ENCODE peak calls at places on chromosome 12, in six cellular contexts. One of them, this sample, is unnamed.

GRCh38 chr12:73361156-73361866 is 1089.1 kb downstream of the TRHDE start:
- DNase-seq in ovary: no peak
- DNase-seq in tibial artery: no peak
- DNase-seq in psoas muscle: no peak
- DNase-seq in endothelial cell of umbilical vein: no peak
- DNase-seq in uterus: no peak
- DNase-seq in this sample: no peak

GRCh38 chr12:1811281-1811947 is 9.0 kb upstream of the LRTM2 start:
- DNase-seq in ovary: no peak
- DNase-seq in tibial artery: no peak
- DNase-seq in psoas muscle: no peak
- DNase-seq in endothelial cell of umbilical vein: peak; percentile 57
- DNase-seq in uterus: no peak
- DNase-seq in this sample: no peak

GRCh38 chr12:62435337-62436163 is 31.1 kb upstream of the MON2 start:
- DNase-seq in ovary: peak; percentile 19
- DNase-seq in tibial artery: peak; percentile 78
- DNase-seq in psoas muscle: peak; percentile 27
- DNase-seq in endothelial cell of umbilical vein: peak; percentile 52
- DNase-seq in uterus: peak; percentile 25
- DNase-seq in this sample: peak; percentile 72

GRCh38 chr12:113005759-113006158 is 27.4 kb downstream of the OAS2 start:
- DNase-seq in ovary: no peak
- DNase-seq in tibial artery: no peak
- DNase-seq in psoas muscle: no peak
- DNase-seq in endothelial cell of umbilical vein: no peak
- DNase-seq in uterus: no peak
- DNase-seq in this sample: no peak

GRCh38 chr12:89389755-89390661 is 37.7 kb upstream of the DUSP6 start:
- DNase-seq in ovary: no peak
- DNase-seq in tibial artery: no peak
- DNase-seq in psoas muscle: no peak
- DNase-seq in endothelial cell of umbilical vein: peak; percentile 89
- DNase-seq in uterus: peak; percentile 23
- DNase-seq in this sample: no peak

GRCh38 chr12:93813181-93813580 is 136.0 kb downstream of the CRADD start:
- DNase-seq in ovary: no peak
- DNase-seq in tibial artery: no peak
- DNase-seq in psoas muscle: no peak
- DNase-seq in endothelial cell of umbilical vein: peak; percentile 42
- DNase-seq in uterus: no peak
- DNase-seq in this sample: no peak

GRCh38 chr12:53062977-53063707 is 13.3 kb downstream of the TNS2 start:
- DNase-seq in ovary: no peak
- DNase-seq in tibial artery: peak; percentile 72
- DNase-seq in psoas muscle: peak; percentile 17
- DNase-seq in endothelial cell of umbilical vein: no peak
- DNase-seq in uterus: no peak
- DNase-seq in this sample: no peak

GRCh38 chr12:28202374-28203130 is 12.3 kb downstream of the CCDC91 start:
- DNase-seq in ovary: no peak
- DNase-seq in tibial artery: no peak
- DNase-seq in psoas muscle: no peak
- DNase-seq in endothelial cell of umbilical vein: no peak
- DNase-seq in uterus: no peak
- DNase-seq in this sample: no peak

GRCh38 chr12:103140217-103140616 is 182.7 kb downstream of the ASCL1 start:
- DNase-seq in ovary: no peak
- DNase-seq in tibial artery: no peak
- DNase-seq in psoas muscle: no peak
- DNase-seq in endothelial cell of umbilical vein: no peak
- DNase-seq in uterus: no peak
- DNase-seq in this sample: no peak

GRCh38 chr12:100017056-100017455 is 32.3 kb upstream of the ANKS1B start:
- DNase-seq in ovary: no peak
- DNase-seq in tibial artery: no peak
- DNase-seq in psoas muscle: no peak
- DNase-seq in endothelial cell of umbilical vein: no peak
- DNase-seq in uterus: no peak
- DNase-seq in this sample: no peak

GRCh38 chr12:89370850-89371249 is 18.5 kb upstream of the DUSP6 start:
- DNase-seq in ovary: no peak
- DNase-seq in tibial artery: no peak
- DNase-seq in psoas muscle: no peak
- DNase-seq in endothelial cell of umbilical vein: peak; percentile 92
- DNase-seq in uterus: no peak
- DNase-seq in this sample: no peak

GRCh38 chr12:41983896-41984295 is 160.8 kb downstream of the GXYLT1 start:
- DNase-seq in ovary: no peak
- DNase-seq in tibial artery: no peak
- DNase-seq in psoas muscle: no peak
- DNase-seq in endothelial cell of umbilical vein: no peak
- DNase-seq in uterus: no peak
- DNase-seq in this sample: no peak

GRCh38 chr12:19411234-19412221 is 27.8 kb upstream of the AEBP2 start:
- DNase-seq in ovary: no peak
- DNase-seq in tibial artery: peak; percentile 28
- DNase-seq in psoas muscle: no peak
- DNase-seq in endothelial cell of umbilical vein: no peak
- DNase-seq in uterus: no peak
- DNase-seq in this sample: no peak

GRCh38 chr12:64400041-64400440 is 4.2 kb upstream of the XPOT start:
- DNase-seq in ovary: no peak
- DNase-seq in tibial artery: no peak
- DNase-seq in psoas muscle: no peak
- DNase-seq in endothelial cell of umbilical vein: no peak
- DNase-seq in uterus: no peak
- DNase-seq in this sample: no peak

GRCh38 chr12:6936642-6937480 is 6.8 kb upstream of the RNU7-1 start:
- DNase-seq in ovary: peak; percentile 63
- DNase-seq in tibial artery: no peak
- DNase-seq in psoas muscle: no peak
- DNase-seq in endothelial cell of umbilical vein: no peak
- DNase-seq in uterus: no peak
- DNase-seq in this sample: peak; percentile 68

GRCh38 chr12:43676183-43676813 is 82.3 kb downstream of the PUS7L start:
- DNase-seq in ovary: no peak
- DNase-seq in tibial artery: no peak
- DNase-seq in psoas muscle: no peak
- DNase-seq in endothelial cell of umbilical vein: peak; percentile 16
- DNase-seq in uterus: no peak
- DNase-seq in this sample: no peak

GRCh38 chr12:6113691-6114475 is 10.6 kb downstream of the VWF start:
- DNase-seq in ovary: no peak
- DNase-seq in tibial artery: no peak
- DNase-seq in psoas muscle: no peak
- DNase-seq in endothelial cell of umbilical vein: no peak
- DNase-seq in uterus: no peak
- DNase-seq in this sample: no peak

GRCh38 chr12:106976668-106977067 is 10.3 kb downstream of the MTERF2 start:
- DNase-seq in ovary: no peak
- DNase-seq in tibial artery: no peak
- DNase-seq in psoas muscle: no peak
- DNase-seq in endothelial cell of umbilical vein: no peak
- DNase-seq in uterus: no peak
- DNase-seq in this sample: no peak

GRCh38 chr12:102461501-102461900 is 18.9 kb downstream of the IGF1 start:
- DNase-seq in ovary: no peak
- DNase-seq in tibial artery: no peak
- DNase-seq in psoas muscle: no peak
- DNase-seq in endothelial cell of umbilical vein: no peak
- DNase-seq in uterus: no peak
- DNase-seq in this sample: peak; percentile 14

GRCh38 chr12:102436867-102437266 is 43.5 kb downstream of the IGF1 start:
- DNase-seq in ovary: no peak
- DNase-seq in tibial artery: no peak
- DNase-seq in psoas muscle: no peak
- DNase-seq in endothelial cell of umbilical vein: peak; percentile 48
- DNase-seq in uterus: no peak
- DNase-seq in this sample: no peak

GRCh38 chr12:76790564-76791552 is 26.9 kb downstream of the ZDHHC17 start:
- DNase-seq in ovary: no peak
- DNase-seq in tibial artery: no peak
- DNase-seq in psoas muscle: no peak
- DNase-seq in endothelial cell of umbilical vein: peak; percentile 46
- DNase-seq in uterus: no peak
- DNase-seq in this sample: no peak

GRCh38 chr12:1744932-1745331 is 54.1 kb downstream of the ADIPOR2 start:
- DNase-seq in ovary: no peak
- DNase-seq in tibial artery: no peak
- DNase-seq in psoas muscle: no peak
- DNase-seq in endothelial cell of umbilical vein: no peak
- DNase-seq in uterus: no peak
- DNase-seq in this sample: no peak

GRCh38 chr12:16449459-16449858 is 102.0 kb downstream of the MGST1 start:
- DNase-seq in ovary: no peak
- DNase-seq in tibial artery: no peak
- DNase-seq in psoas muscle: no peak
- DNase-seq in endothelial cell of umbilical vein: no peak
- DNase-seq in uterus: no peak
- DNase-seq in this sample: no peak

DNA sequence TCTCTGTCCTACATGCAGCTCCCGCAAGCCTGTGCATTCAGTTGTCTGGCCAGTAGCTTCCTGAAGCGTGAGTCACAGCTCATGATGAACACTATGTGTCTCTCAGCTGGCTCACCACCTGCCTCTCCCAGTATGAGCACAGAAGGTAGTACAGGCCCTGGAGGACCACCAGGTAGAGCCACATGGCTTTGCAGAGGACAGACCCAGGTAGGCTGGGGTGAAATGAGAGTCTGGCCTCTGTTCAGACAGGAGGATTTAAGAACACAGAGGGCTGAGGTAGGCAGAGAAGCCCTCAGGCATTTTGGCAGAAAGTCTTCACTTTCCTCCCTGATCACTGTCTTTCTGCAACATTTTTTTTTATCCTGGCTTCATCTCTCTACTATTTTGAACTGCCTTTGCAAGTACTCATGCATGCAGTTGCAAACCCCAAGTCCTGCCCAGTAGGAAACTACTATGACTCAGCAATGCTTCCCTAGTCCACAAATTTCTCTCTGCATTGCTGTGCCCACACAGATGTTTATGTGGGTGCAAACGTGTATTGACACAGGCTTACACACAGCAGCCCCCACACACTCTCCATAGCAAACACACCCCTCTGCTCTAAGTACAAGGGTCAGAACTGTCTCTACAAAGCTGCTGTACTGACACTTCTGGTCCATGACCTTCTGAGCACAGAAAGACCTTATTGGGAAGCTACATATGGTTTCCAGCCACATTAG is 7.2 kb upstream of the SDR9C7 start:
- DNase-seq in ovary: peak; percentile 18
- DNase-seq in tibial artery: no peak
- DNase-seq in psoas muscle: no peak
- DNase-seq in endothelial cell of umbilical vein: no peak
- DNase-seq in uterus: peak; percentile 32
- DNase-seq in this sample: no peak
- H3K27ac ChIP-seq in ovary: no peak overlapping the region
- H3K27ac ChIP-seq in tibial artery: no peak overlapping the region
- H3K27ac ChIP-seq in psoas muscle: no peak overlapping the region
- H3K27ac ChIP-seq in endothelial cell of umbilical vein: no peak overlapping the region
- H3K27ac ChIP-seq in uterus: peak overlapping the region; percentile 55
- H3K27ac ChIP-seq in this sample: no peak overlapping the region

DNA sequence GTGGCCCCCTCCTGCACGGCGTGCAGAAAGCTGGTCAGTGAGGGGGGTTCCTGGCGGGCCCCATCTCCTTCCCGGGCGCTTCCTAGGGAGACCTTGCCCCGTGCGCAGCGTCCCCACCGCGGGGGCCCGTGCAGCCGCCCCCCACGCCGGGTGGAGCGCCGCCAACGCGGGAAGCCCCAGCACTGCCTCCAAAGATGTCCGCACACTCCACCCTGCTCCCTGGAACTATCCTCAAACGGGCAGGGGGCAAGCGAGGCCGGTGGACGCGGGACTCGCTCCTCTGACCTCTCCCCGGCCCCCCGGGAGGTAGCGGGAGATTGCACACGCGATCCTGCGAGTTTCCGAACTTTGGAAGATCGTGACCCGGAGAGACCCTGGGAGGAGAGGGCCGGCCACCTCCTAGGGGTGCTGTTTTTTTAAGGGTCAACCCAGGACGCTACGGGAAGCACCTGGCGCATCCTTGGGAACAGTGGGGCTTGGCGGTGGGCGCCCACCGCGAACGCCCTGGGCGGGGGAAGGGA is 1.5 kb upstream of the FZD10 start:
- DNase-seq in ovary: no peak
- DNase-seq in tibial artery: peak; percentile 56
- DNase-seq in psoas muscle: no peak
- DNase-seq in endothelial cell of umbilical vein: no peak
- DNase-seq in uterus: no peak
- DNase-seq in this sample: no peak
- H3K4me3 ChIP-seq in ovary: no peak overlapping the region
- H3K4me3 ChIP-seq in tibial artery: peak overlapping the region; percentile 40
- H3K4me3 ChIP-seq in psoas muscle: peak overlapping the region; percentile 58
- H3K4me3 ChIP-seq in endothelial cell of umbilical vein: no peak overlapping the region
- H3K4me3 ChIP-seq in uterus: peak overlapping the region; percentile 35
- H3K4me3 ChIP-seq in this sample: no peak overlapping the region

GRCh38 chr12:10543499-10543898 is 37.8 kb downstream of the EIF2S3B start:
- DNase-seq in ovary: no peak
- DNase-seq in tibial artery: no peak
- DNase-seq in psoas muscle: no peak
- DNase-seq in endothelial cell of umbilical vein: no peak
- DNase-seq in uterus: no peak
- DNase-seq in this sample: no peak

GRCh38 chr12:10537721-10538120 is 32.0 kb downstream of the EIF2S3B start:
- DNase-seq in ovary: no peak
- DNase-seq in tibial artery: no peak
- DNase-seq in psoas muscle: no peak
- DNase-seq in endothelial cell of umbilical vein: no peak
- DNase-seq in uterus: no peak
- DNase-seq in this sample: no peak

GRCh38 chr12:10540776-10541205 is 35.1 kb downstream of the EIF2S3B start:
- DNase-seq in ovary: no peak
- DNase-seq in tibial artery: no peak
- DNase-seq in psoas muscle: no peak
- DNase-seq in endothelial cell of umbilical vein: no peak
- DNase-seq in uterus: no peak
- DNase-seq in this sample: no peak
- H3K27ac ChIP-seq in ovary: no peak overlapping the region
- H3K27ac ChIP-seq in tibial artery: no peak overlapping the region
- H3K27ac ChIP-seq in psoas muscle: no peak overlapping the region
- H3K27ac ChIP-seq in endothelial cell of umbilical vein: no peak overlapping the region
- H3K27ac ChIP-seq in uterus: no peak overlapping the region
- H3K27ac ChIP-seq in this sample: no peak overlapping the region

GRCh38 chr12:104219908-104220404 is 4.4 kb downstream of the TXNRD1 start:
- DNase-seq in ovary: no peak
- DNase-seq in tibial artery: no peak
- DNase-seq in psoas muscle: no peak
- DNase-seq in endothelial cell of umbilical vein: peak; percentile 87
- DNase-seq in uterus: no peak
- DNase-seq in this sample: no peak

GRCh38 chr12:104218935-104219334 is 3.4 kb downstream of the TXNRD1 start:
- DNase-seq in ovary: no peak
- DNase-seq in tibial artery: no peak
- DNase-seq in psoas muscle: no peak
- DNase-seq in endothelial cell of umbilical vein: peak; percentile 58
- DNase-seq in uterus: no peak
- DNase-seq in this sample: no peak

GRCh38 chr12:104216461-104217058 is 981 bp downstream of the TXNRD1 start:
- DNase-seq in ovary: no peak
- DNase-seq in tibial artery: no peak
- DNase-seq in psoas muscle: no peak
- DNase-seq in endothelial cell of umbilical vein: peak; percentile 20
- DNase-seq in uterus: no peak
- DNase-seq in this sample: no peak

GRCh38 chr12:104220931-104221330 is 5.4 kb downstream of the TXNRD1 start:
- DNase-seq in ovary: no peak
- DNase-seq in tibial artery: no peak
- DNase-seq in psoas muscle: no peak
- DNase-seq in endothelial cell of umbilical vein: no peak
- DNase-seq in uterus: no peak
- DNase-seq in this sample: no peak

GRCh38 chr12:104219361-104219892 is 3.8 kb downstream of the TXNRD1 start:
- DNase-seq in ovary: no peak
- DNase-seq in tibial artery: no peak
- DNase-seq in psoas muscle: no peak
- DNase-seq in endothelial cell of umbilical vein: peak; percentile 95
- DNase-seq in uterus: peak; percentile 60
- DNase-seq in this sample: no peak
- H3K4me3 ChIP-seq in ovary: no peak overlapping the region
- H3K4me3 ChIP-seq in tibial artery: no peak overlapping the region
- H3K4me3 ChIP-seq in psoas muscle: no peak overlapping the region
- H3K4me3 ChIP-seq in endothelial cell of umbilical vein: no peak overlapping the region
- H3K4me3 ChIP-seq in uterus: no peak overlapping the region
- H3K4me3 ChIP-seq in this sample: no peak overlapping the region